ENCODE peak calls at places on chromosome 10, in five cellular contexts. K, N, H, P and O are unnamed samples.

GRCh38 chr10:124092270-124093075 is 925 bp downstream of the CHST15 start:
- DNase-seq in P (no peak), K (no peak), H (peak), N (peak), O (peak)

GRCh38 chr10:6597478-6597877 is 17.4 kb upstream of the PRKCQ start:
- DNase-seq in N (no peak), H (no peak), K (no peak), P (no peak), O (no peak)

GRCh38 chr10:86520871-86521619 is 547 bp downstream of the WAPL start:
- DNase-seq in H (peak), K (peak), N (peak), P (no peak), O (peak)

GRCh38 chr10:100728928-100729876 is 16.2 kb upstream of the PAX2 start:
- DNase-seq in P (no peak), N (no peak), H (peak), K (no peak), O (no peak)

GRCh38 chr10:12633776-12634390 is 284.5 kb downstream of the CAMK1D start:
- DNase-seq in P (no peak), H (no peak), K (no peak), N (no peak), O (no peak)

GRCh38 chr10:85407093-85407492 is 959.5 kb downstream of the GRID1 start:
- DNase-seq in P (no peak), N (no peak), H (no peak), K (no peak), O (no peak)

GRCh38 chr10:35545878-35546631 is 59.1 kb upstream of the GJD4 start:
- DNase-seq in P (peak), N (no peak), K (no peak), H (peak), O (no peak)

GRCh38 chr10:63696205-63696604 is 175.0 kb downstream of the REEP3 start:
- DNase-seq in H (peak), N (no peak), K (no peak), P (no peak), O (no peak)

GRCh38 chr10:60238408-60239100 is 151.1 kb downstream of the ANK3 start:
- DNase-seq in P (peak), N (no peak), H (peak), K (no peak), O (peak)